ENCODE peak calls at places on chromosomes 13 and 19, in five cellular contexts. One of them, this sample, is unnamed.

GRCh38 chr13:53007872-53008271 is 20.7 kb upstream of the OLFM4 start:
- DNase-seq in left ventricle myocardium inferior: peak; percentile 19
- DNase-seq in CD8-positive, alpha-beta memory T cell: no peak
- DNase-seq in NT2/D1: no peak
- DNase-seq in fibroblast of lung: no peak
- DNase-seq in this sample: no peak

GRCh38 chr13:28320884-28321574 is 173.9 kb downstream of the FLT1 start:
- DNase-seq in NT2/D1: no peak
- DNase-seq in left ventricle myocardium inferior: no peak
- DNase-seq in CD8-positive, alpha-beta memory T cell: no peak
- DNase-seq in fibroblast of lung: peak; percentile 31
- DNase-seq in this sample: peak; percentile 37

GRCh38 chr19:48745208-48745995 is 1.3 kb downstream of the IZUMO1 start:
- DNase-seq in fibroblast of lung: peak; percentile 52
- DNase-seq in CD8-positive, alpha-beta memory T cell: peak; percentile 43
- DNase-seq in left ventricle myocardium inferior: no peak
- DNase-seq in NT2/D1: no peak
- DNase-seq in this sample: peak; percentile 33

GRCh38 chr13:83150616-83151307 is 731.5 kb downstream of the SLITRK1 start:
- DNase-seq in NT2/D1: no peak
- DNase-seq in CD8-positive, alpha-beta memory T cell: no peak
- DNase-seq in fibroblast of lung: peak; percentile 9
- DNase-seq in left ventricle myocardium inferior: no peak
- DNase-seq in this sample: no peak

GRCh38 chr13:93004919-93005318 is 221.7 kb upstream of the GPC6 start:
- DNase-seq in CD8-positive, alpha-beta memory T cell: no peak
- DNase-seq in fibroblast of lung: no peak
- DNase-seq in NT2/D1: peak; percentile 22
- DNase-seq in left ventricle myocardium inferior: no peak
- DNase-seq in this sample: no peak

GRCh38 chr19:51094696-51095279 is 12.1 kb upstream of the KLK14 start:
- DNase-seq in fibroblast of lung: no peak
- DNase-seq in left ventricle myocardium inferior: no peak
- DNase-seq in CD8-positive, alpha-beta memory T cell: no peak
- DNase-seq in NT2/D1: no peak
- DNase-seq in this sample: peak; percentile 17

GRCh38 chr13:46593403-46593802 is 40.4 kb downstream of the LRCH1 start:
- DNase-seq in NT2/D1: no peak
- DNase-seq in left ventricle myocardium inferior: no peak
- DNase-seq in fibroblast of lung: no peak
- DNase-seq in CD8-positive, alpha-beta memory T cell: peak; percentile 78
- DNase-seq in this sample: no peak

GRCh38 chr13:22082437-22083100 is 411.7 kb downstream of the FGF9 start:
- DNase-seq in CD8-positive, alpha-beta memory T cell: peak; percentile 24
- DNase-seq in fibroblast of lung: no peak
- DNase-seq in NT2/D1: no peak
- DNase-seq in left ventricle myocardium inferior: no peak
- DNase-seq in this sample: no peak

GRCh38 chr13:31835932-31836331 is 96.6 kb downstream of the RXFP2 start:
- DNase-seq in NT2/D1: no peak
- DNase-seq in left ventricle myocardium inferior: no peak
- DNase-seq in fibroblast of lung: peak; percentile 49
- DNase-seq in CD8-positive, alpha-beta memory T cell: no peak
- DNase-seq in this sample: peak; percentile 12

GRCh38 chr19:15199652-15200574 is 882 bp downstream of the NOTCH3 start:
- DNase-seq in CD8-positive, alpha-beta memory T cell: no peak
- DNase-seq in fibroblast of lung: no peak
- DNase-seq in NT2/D1: peak; percentile 62
- DNase-seq in left ventricle myocardium inferior: no peak
- DNase-seq in this sample: no peak

GRCh38 chr19:41320568-41320967 is 10.6 kb downstream of the CCDC97 start:
- DNase-seq in NT2/D1: no peak
- DNase-seq in CD8-positive, alpha-beta memory T cell: no peak
- DNase-seq in fibroblast of lung: no peak
- DNase-seq in left ventricle myocardium inferior: no peak
- DNase-seq in this sample: no peak

GRCh38 chr13:94232956-94233355 is 246.5 kb downstream of the DCT start:
- DNase-seq in left ventricle myocardium inferior: no peak
- DNase-seq in NT2/D1: no peak
- DNase-seq in CD8-positive, alpha-beta memory T cell: no peak
- DNase-seq in fibroblast of lung: peak; percentile 33
- DNase-seq in this sample: no peak

GRCh38 chr19:13024126-13024957 is 29.1 kb downstream of the NFIX start:
- DNase-seq in NT2/D1: no peak
- DNase-seq in CD8-positive, alpha-beta memory T cell: no peak
- DNase-seq in fibroblast of lung: no peak
- DNase-seq in left ventricle myocardium inferior: no peak
- DNase-seq in this sample: no peak

GRCh38 chr13:40130871-40131636 is 475.6 kb downstream of the COG6 start:
- DNase-seq in CD8-positive, alpha-beta memory T cell: no peak
- DNase-seq in NT2/D1: no peak
- DNase-seq in left ventricle myocardium inferior: no peak
- DNase-seq in fibroblast of lung: peak; percentile 68
- DNase-seq in this sample: no peak

GRCh38 chr13:60453490-60453889 is 56.5 kb downstream of the TDRD3 start:
- DNase-seq in NT2/D1: no peak
- DNase-seq in left ventricle myocardium inferior: no peak
- DNase-seq in CD8-positive, alpha-beta memory T cell: no peak
- DNase-seq in fibroblast of lung: no peak
- DNase-seq in this sample: no peak

GRCh38 chr19:12834976-12835757 is 788 bp upstream of the RTBDN start:
- DNase-seq in left ventricle myocardium inferior: no peak
- DNase-seq in NT2/D1: no peak
- DNase-seq in CD8-positive, alpha-beta memory T cell: no peak
- DNase-seq in fibroblast of lung: no peak
- DNase-seq in this sample: no peak

GRCh38 chr13:51894239-51894638 is 32.5 kb downstream of the CCDC70 start:
- DNase-seq in left ventricle myocardium inferior: no peak
- DNase-seq in fibroblast of lung: no peak
- DNase-seq in NT2/D1: no peak
- DNase-seq in CD8-positive, alpha-beta memory T cell: no peak
- DNase-seq in this sample: no peak

GRCh38 chr19:41352609-41353465 is 885 bp downstream of the TGFB1 start:
- DNase-seq in fibroblast of lung: peak; percentile 48
- DNase-seq in NT2/D1: no peak
- DNase-seq in left ventricle myocardium inferior: peak; percentile 76
- DNase-seq in CD8-positive, alpha-beta memory T cell: peak; percentile 81
- DNase-seq in this sample: peak; percentile 72

GRCh38 chr19:54480048-54480447 is 7.0 kb upstream of the CDC42EP5 start:
- DNase-seq in fibroblast of lung: no peak
- DNase-seq in CD8-positive, alpha-beta memory T cell: no peak
- DNase-seq in NT2/D1: no peak
- DNase-seq in left ventricle myocardium inferior: no peak
- DNase-seq in this sample: no peak

GRCh38 chr13:89695343-89696257 is 1651.9 kb upstream of the MIR17HG start:
- DNase-seq in CD8-positive, alpha-beta memory T cell: no peak
- DNase-seq in left ventricle myocardium inferior: no peak
- DNase-seq in fibroblast of lung: peak; percentile 74
- DNase-seq in NT2/D1: peak; percentile 36
- DNase-seq in this sample: no peak

GRCh38 chr13:99366075-99366987 is 59.1 kb upstream of the GPR183 start:
- DNase-seq in fibroblast of lung: no peak
- DNase-seq in CD8-positive, alpha-beta memory T cell: no peak
- DNase-seq in NT2/D1: no peak
- DNase-seq in left ventricle myocardium inferior: no peak
- DNase-seq in this sample: peak; percentile 55

GRCh38 chr13:71517004-71517403 is 350.0 kb downstream of the DACH1 start:
- DNase-seq in CD8-positive, alpha-beta memory T cell: no peak
- DNase-seq in NT2/D1: no peak
- DNase-seq in left ventricle myocardium inferior: no peak
- DNase-seq in fibroblast of lung: no peak
- DNase-seq in this sample: no peak

GRCh38 chr19:35703343-35703742 is 1.0 kb upstream of the ZBTB32 start:
- DNase-seq in fibroblast of lung: no peak
- DNase-seq in NT2/D1: no peak
- DNase-seq in CD8-positive, alpha-beta memory T cell: no peak
- DNase-seq in left ventricle myocardium inferior: no peak
- DNase-seq in this sample: no peak

GRCh38 chr19:48738557-48739399 is 1.6 kb downstream of the RASIP1 start:
- DNase-seq in fibroblast of lung: peak; percentile 63
- DNase-seq in CD8-positive, alpha-beta memory T cell: peak; percentile 80
- DNase-seq in NT2/D1: peak; percentile 79
- DNase-seq in left ventricle myocardium inferior: peak; percentile 94
- DNase-seq in this sample: peak; percentile 43

GRCh38 chr19:41612483-41612882 is 14.4 kb downstream of the CEACAM4 start:
- DNase-seq in CD8-positive, alpha-beta memory T cell: no peak
- DNase-seq in NT2/D1: no peak
- DNase-seq in fibroblast of lung: no peak
- DNase-seq in left ventricle myocardium inferior: no peak
- DNase-seq in this sample: no peak

GRCh38 chr13:99971576-99972189 is at the start of gene ZIC5:
- DNase-seq in CD8-positive, alpha-beta memory T cell: no peak
- DNase-seq in left ventricle myocardium inferior: no peak
- DNase-seq in fibroblast of lung: no peak
- DNase-seq in NT2/D1: no peak
- DNase-seq in this sample: no peak

GRCh38 chr13:75061909-75062308 is 420.1 kb downstream of the TBC1D4 start:
- DNase-seq in fibroblast of lung: peak; percentile 60
- DNase-seq in NT2/D1: no peak
- DNase-seq in left ventricle myocardium inferior: no peak
- DNase-seq in CD8-positive, alpha-beta memory T cell: no peak
- DNase-seq in this sample: no peak

DNA sequence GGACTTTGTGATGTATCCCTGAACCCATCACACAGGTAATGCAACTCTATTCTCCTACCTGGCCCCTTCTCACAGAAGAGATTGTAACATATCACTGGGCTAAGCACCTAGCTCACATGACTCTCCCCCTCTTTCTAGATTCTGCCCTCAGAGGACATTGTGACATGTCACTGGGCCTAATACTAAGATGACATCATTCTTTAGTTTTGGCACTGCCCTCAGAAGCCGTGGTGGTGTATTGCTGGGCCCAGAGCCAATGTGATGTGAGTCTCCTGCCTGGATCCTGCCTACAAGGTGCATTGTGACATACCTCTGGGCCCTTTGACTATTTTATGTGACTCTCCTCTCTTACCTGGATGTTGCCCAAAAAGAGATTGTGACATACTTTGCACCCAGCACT is 21.4 kb upstream of the ZNF730 start:
- DNase-seq in CD8-positive, alpha-beta memory T cell: no peak
- DNase-seq in NT2/D1: no peak
- DNase-seq in fibroblast of lung: no peak
- DNase-seq in left ventricle myocardium inferior: no peak
- DNase-seq in this sample: no peak
- H3K9me3 ChIP-seq in CD8-positive, alpha-beta memory T cell: no peaks in the 10 kb centered on the region
- H3K9me3 ChIP-seq in NT2/D1: peaks cover 17% of the 10 kb centered on the region
- H3K9me3 ChIP-seq in fibroblast of lung: no peaks in the 10 kb centered on the region
- H3K9me3 ChIP-seq in left ventricle myocardium inferior: peaks cover 24% of the 10 kb centered on the region
- H3K9me3 ChIP-seq in this sample: peaks cover 24% of the 10 kb centered on the region

GRCh38 chr19:6996810-6997209 is 24.4 kb downstream of the MBD3L2B start:
- DNase-seq in left ventricle myocardium inferior: no peak
- DNase-seq in CD8-positive, alpha-beta memory T cell: no peak
- DNase-seq in fibroblast of lung: no peak
- DNase-seq in NT2/D1: no peak
- DNase-seq in this sample: no peak

GRCh38 chr19:6997679-6998445 is 23.4 kb downstream of the MBD3L2B start:
- DNase-seq in left ventricle myocardium inferior: no peak
- DNase-seq in fibroblast of lung: no peak
- DNase-seq in CD8-positive, alpha-beta memory T cell: no peak
- DNase-seq in NT2/D1: no peak
- DNase-seq in this sample: no peak

GRCh38 chr19:7004313-7004931 is 16.8 kb downstream of the MBD3L2B start:
- DNase-seq in fibroblast of lung: peak; percentile 46
- DNase-seq in left ventricle myocardium inferior: no peak
- DNase-seq in CD8-positive, alpha-beta memory T cell: peak; percentile 29
- DNase-seq in NT2/D1: peak; percentile 8
- DNase-seq in this sample: no peak

GRCh38 chr19:6999938-7000732 is 21.1 kb downstream of the MBD3L2B start:
- DNase-seq in left ventricle myocardium inferior: no peak
- DNase-seq in NT2/D1: no peak
- DNase-seq in fibroblast of lung: no peak
- DNase-seq in CD8-positive, alpha-beta memory T cell: no peak
- DNase-seq in this sample: no peak

GRCh38 chr19:7000816-7001215 is 20.4 kb downstream of the MBD3L2B start:
- DNase-seq in CD8-positive, alpha-beta memory T cell: no peak
- DNase-seq in NT2/D1: no peak
- DNase-seq in fibroblast of lung: no peak
- DNase-seq in left ventricle myocardium inferior: no peak
- DNase-seq in this sample: no peak
- H3K9me3 ChIP-seq in CD8-positive, alpha-beta memory T cell: no peaks in the 10 kb centered on the region
- H3K9me3 ChIP-seq in NT2/D1: no peaks in the 10 kb centered on the region
- H3K9me3 ChIP-seq in fibroblast of lung: no peaks in the 10 kb centered on the region
- H3K9me3 ChIP-seq in left ventricle myocardium inferior: no peaks in the 10 kb centered on the region
- H3K9me3 ChIP-seq in this sample: no peaks in the 10 kb centered on the region

DNA sequence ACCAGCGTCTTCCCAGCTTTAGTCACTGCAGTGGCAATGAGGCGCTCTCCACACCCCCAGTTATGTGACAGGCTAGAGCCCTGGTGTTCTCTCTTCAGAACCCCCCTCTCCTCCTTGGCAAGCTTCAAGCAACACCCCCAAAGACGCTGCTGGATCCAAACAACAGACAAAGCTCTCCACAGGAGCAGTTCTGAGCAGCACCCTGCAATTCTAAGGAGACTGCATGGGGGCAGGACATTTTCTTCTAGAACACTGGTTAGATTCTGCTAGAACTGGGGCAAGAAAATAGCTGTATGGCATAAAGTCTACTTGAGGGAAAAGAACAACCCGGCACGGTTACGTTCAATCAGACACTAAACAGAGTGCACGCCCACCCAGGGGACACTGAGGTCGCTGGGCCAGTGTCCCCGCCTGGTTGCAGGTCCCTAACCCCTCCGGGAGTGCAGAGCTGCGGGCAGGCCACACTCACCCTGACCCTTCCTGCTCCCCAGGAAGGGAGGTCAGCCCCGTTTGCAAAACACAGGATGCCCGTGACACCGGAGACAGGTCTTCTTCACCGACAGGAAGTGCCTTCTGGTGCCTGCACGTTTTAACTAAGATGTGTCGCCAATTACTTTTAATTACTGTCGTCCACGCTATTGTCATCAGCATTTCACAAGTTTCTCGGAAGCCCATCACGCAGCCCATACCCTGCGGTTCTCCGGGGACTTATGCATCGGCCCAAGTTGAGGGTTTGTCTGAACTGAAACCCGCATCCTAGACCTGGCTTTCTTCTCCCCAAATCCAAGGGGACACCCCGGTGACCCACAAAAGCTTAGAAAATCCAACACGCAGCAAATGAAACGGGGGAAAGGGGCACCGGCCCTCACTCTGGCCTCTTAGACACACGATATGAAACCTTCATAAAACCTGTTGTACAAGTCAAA is 943 bp downstream of the GJB6 start:
- DNase-seq in CD8-positive, alpha-beta memory T cell: peak; percentile 27
- DNase-seq in left ventricle myocardium inferior: no peak
- DNase-seq in NT2/D1: no peak
- DNase-seq in fibroblast of lung: no peak
- DNase-seq in this sample: no peak
- H3K9me3 ChIP-seq in CD8-positive, alpha-beta memory T cell: no peaks in the 10 kb centered on the region
- H3K9me3 ChIP-seq in left ventricle myocardium inferior: no peaks in the 10 kb centered on the region
- H3K9me3 ChIP-seq in NT2/D1: no peaks in the 10 kb centered on the region
- H3K9me3 ChIP-seq in fibroblast of lung: no peaks in the 10 kb centered on the region
- H3K9me3 ChIP-seq in this sample: no peaks in the 10 kb centered on the region

DNA sequence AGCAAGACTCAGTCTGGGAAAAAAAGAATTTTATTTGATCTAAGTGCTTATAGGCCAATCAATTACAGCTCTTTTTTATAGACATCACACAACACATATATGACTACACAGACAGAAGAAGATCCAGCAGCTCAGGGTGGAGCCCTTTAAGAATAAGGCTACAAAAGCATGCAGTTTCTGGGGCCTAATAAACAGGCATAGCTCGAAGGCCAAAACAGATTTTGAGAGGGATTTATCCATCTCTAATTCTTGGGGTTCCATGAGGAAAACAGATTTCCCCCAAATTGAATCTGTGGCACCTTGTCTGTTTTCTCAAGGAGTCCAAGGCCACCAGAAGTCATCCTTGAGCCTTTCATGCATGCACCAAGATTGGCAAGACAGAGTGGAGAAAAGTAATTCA is 3.9 kb upstream of the ZNF550 start:
- DNase-seq in fibroblast of lung: no peak
- DNase-seq in CD8-positive, alpha-beta memory T cell: no peak
- DNase-seq in left ventricle myocardium inferior: no peak
- DNase-seq in NT2/D1: no peak
- DNase-seq in this sample: no peak
- H3K9me3 ChIP-seq in fibroblast of lung: no peaks in the 10 kb centered on the region
- H3K9me3 ChIP-seq in CD8-positive, alpha-beta memory T cell: peaks cover 31% of the 10 kb centered on the region
- H3K9me3 ChIP-seq in left ventricle myocardium inferior: peaks cover 61% of the 10 kb centered on the region
- H3K9me3 ChIP-seq in NT2/D1: peaks cover 55% of the 10 kb centered on the region
- H3K9me3 ChIP-seq in this sample: peaks cover 46% of the 10 kb centered on the region